ENCODE peak calls at places on chromosome 16, in six cellular contexts. One of them, this sample, is unnamed.

GRCh38 chr16:21638573-21638975 is 13.8 kb downstream of the IGSF6 start:
- DNase-seq in BJ: no peak
- DNase-seq in CD8-positive, alpha-beta T cell: no peak
- DNase-seq in fibroblast of mammary gland: peak
- DNase-seq in cardiac muscle cell: no peak
- DNase-seq in lower lobe of right lung: no peak
- DNase-seq in this sample: no peak

GRCh38 chr16:57314161-57314785 is 29.8 kb upstream of the PLLP start:
- DNase-seq in BJ: no peak
- DNase-seq in cardiac muscle cell: no peak
- DNase-seq in fibroblast of mammary gland: no peak
- DNase-seq in lower lobe of right lung: no peak
- DNase-seq in CD8-positive, alpha-beta T cell: no peak
- DNase-seq in this sample: no peak

GRCh38 chr16:57502048-57502775 is 15.9 kb upstream of the DOK4 start:
- DNase-seq in BJ: no peak
- DNase-seq in fibroblast of mammary gland: no peak
- DNase-seq in CD8-positive, alpha-beta T cell: no peak
- DNase-seq in cardiac muscle cell: no peak
- DNase-seq in lower lobe of right lung: no peak
- DNase-seq in this sample: no peak

GRCh38 chr16:47731252-47731651 is 270.1 kb downstream of the PHKB start:
- DNase-seq in BJ: peak
- DNase-seq in fibroblast of mammary gland: peak
- DNase-seq in CD8-positive, alpha-beta T cell: no peak
- DNase-seq in lower lobe of right lung: no peak
- DNase-seq in cardiac muscle cell: no peak
- DNase-seq in this sample: peak

GRCh38 chr16:85246973-85247372 is 134.7 kb upstream of the CIBAR2 start:
- DNase-seq in lower lobe of right lung: no peak
- DNase-seq in BJ: no peak
- DNase-seq in CD8-positive, alpha-beta T cell: no peak
- DNase-seq in fibroblast of mammary gland: no peak
- DNase-seq in cardiac muscle cell: no peak
- DNase-seq in this sample: no peak

GRCh38 chr16:2296662-2297505 is 29.0 kb upstream of the RNPS1 start:
- DNase-seq in cardiac muscle cell: peak
- DNase-seq in lower lobe of right lung: no peak
- DNase-seq in BJ: no peak
- DNase-seq in fibroblast of mammary gland: peak
- DNase-seq in CD8-positive, alpha-beta T cell: no peak
- DNase-seq in this sample: no peak

GRCh38 chr16:25030420-25031131 is 15.4 kb upstream of the ARHGAP17 start:
- DNase-seq in cardiac muscle cell: no peak
- DNase-seq in fibroblast of mammary gland: no peak
- DNase-seq in CD8-positive, alpha-beta T cell: no peak
- DNase-seq in BJ: no peak
- DNase-seq in lower lobe of right lung: no peak
- DNase-seq in this sample: no peak

GRCh38 chr16:74297296-74297665 is 667 bp downstream of the PSMD7 start:
- DNase-seq in lower lobe of right lung: no peak
- DNase-seq in CD8-positive, alpha-beta T cell: no peak
- DNase-seq in BJ: no peak
- DNase-seq in fibroblast of mammary gland: peak
- DNase-seq in cardiac muscle cell: peak
- DNase-seq in this sample: no peak

GRCh38 chr16:82344157-82344556 is 174.1 kb upstream of the MPHOSPH6 start:
- DNase-seq in cardiac muscle cell: peak
- DNase-seq in BJ: no peak
- DNase-seq in fibroblast of mammary gland: no peak
- DNase-seq in CD8-positive, alpha-beta T cell: no peak
- DNase-seq in lower lobe of right lung: no peak
- DNase-seq in this sample: no peak

GRCh38 chr16:67194257-67194656 is 2.3 kb downstream of the E2F4 start:
- DNase-seq in CD8-positive, alpha-beta T cell: no peak
- DNase-seq in lower lobe of right lung: no peak
- DNase-seq in cardiac muscle cell: no peak
- DNase-seq in fibroblast of mammary gland: no peak
- DNase-seq in BJ: no peak
- DNase-seq in this sample: no peak

GRCh38 chr16:81140930-81141780 is 45.0 kb upstream of the GCSH start:
- DNase-seq in fibroblast of mammary gland: no peak
- DNase-seq in CD8-positive, alpha-beta T cell: no peak
- DNase-seq in cardiac muscle cell: no peak
- DNase-seq in lower lobe of right lung: no peak
- DNase-seq in BJ: no peak
- DNase-seq in this sample: no peak

GRCh38 chr16:15961060-15961511 is 11.7 kb downstream of the ABCC1 start:
- DNase-seq in CD8-positive, alpha-beta T cell: peak
- DNase-seq in BJ: no peak
- DNase-seq in cardiac muscle cell: no peak
- DNase-seq in fibroblast of mammary gland: peak
- DNase-seq in lower lobe of right lung: no peak
- DNase-seq in this sample: no peak

GRCh38 chr16:20383106-20384029 is 21.2 kb downstream of the PDILT start:
- DNase-seq in CD8-positive, alpha-beta T cell: no peak
- DNase-seq in fibroblast of mammary gland: peak
- DNase-seq in lower lobe of right lung: no peak
- DNase-seq in BJ: no peak
- DNase-seq in cardiac muscle cell: peak
- DNase-seq in this sample: peak

GRCh38 chr16:30063893-30064745 is 1.4 kb upstream of the ALDOA start:
- DNase-seq in lower lobe of right lung: peak
- DNase-seq in fibroblast of mammary gland: peak
- DNase-seq in cardiac muscle cell: peak
- DNase-seq in BJ: no peak
- DNase-seq in CD8-positive, alpha-beta T cell: peak
- DNase-seq in this sample: no peak

GRCh38 chr16:85584192-85584757 is 28.8 kb upstream of the GSE1 start:
- DNase-seq in BJ: no peak
- DNase-seq in lower lobe of right lung: no peak
- DNase-seq in cardiac muscle cell: no peak
- DNase-seq in fibroblast of mammary gland: no peak
- DNase-seq in CD8-positive, alpha-beta T cell: no peak
- DNase-seq in this sample: no peak

GRCh38 chr16:55039511-55039910 is 108.8 kb downstream of the IRX5 start:
- DNase-seq in BJ: no peak
- DNase-seq in CD8-positive, alpha-beta T cell: no peak
- DNase-seq in fibroblast of mammary gland: no peak
- DNase-seq in cardiac muscle cell: no peak
- DNase-seq in lower lobe of right lung: no peak
- DNase-seq in this sample: no peak

DNA sequence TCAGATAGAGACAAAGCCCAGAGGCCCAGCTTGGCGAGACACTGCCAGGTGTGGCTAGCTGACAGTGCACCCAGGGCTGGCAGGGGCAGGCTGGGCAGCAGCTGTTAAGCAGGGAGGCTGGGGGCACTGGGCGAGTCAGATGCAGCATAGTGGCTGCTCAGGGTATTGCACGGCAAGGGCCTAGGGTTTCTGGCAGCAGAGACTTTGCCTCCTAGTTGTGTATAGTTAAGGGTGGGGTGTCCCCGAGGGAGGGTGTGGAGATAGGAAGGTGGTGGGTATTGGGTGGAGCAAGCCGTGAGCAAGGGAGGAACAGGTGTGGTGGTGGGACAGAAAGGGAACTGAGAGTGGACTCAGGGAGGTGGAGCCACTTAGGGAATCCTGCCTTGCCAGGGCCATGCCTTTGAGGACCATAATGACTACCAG is 66.0 kb downstream of the SMPD3 start:
- DNase-seq in lower lobe of right lung: peak
- DNase-seq in BJ: no peak
- DNase-seq in fibroblast of mammary gland: no peak
- DNase-seq in CD8-positive, alpha-beta T cell: no peak
- DNase-seq in cardiac muscle cell: no peak
- DNase-seq in this sample: no peak
- TF ChIP-seq CTCF in lower lobe of right lung: peak
- TF ChIP-seq CTCF in BJ: peak
- TF ChIP-seq CTCF in fibroblast of mammary gland: peak
- TF ChIP-seq CTCF in CD8-positive, alpha-beta T cell: no peak
- TF ChIP-seq CTCF in cardiac muscle cell: peak
- TF ChIP-seq CTCF in this sample: no peak

DNA sequence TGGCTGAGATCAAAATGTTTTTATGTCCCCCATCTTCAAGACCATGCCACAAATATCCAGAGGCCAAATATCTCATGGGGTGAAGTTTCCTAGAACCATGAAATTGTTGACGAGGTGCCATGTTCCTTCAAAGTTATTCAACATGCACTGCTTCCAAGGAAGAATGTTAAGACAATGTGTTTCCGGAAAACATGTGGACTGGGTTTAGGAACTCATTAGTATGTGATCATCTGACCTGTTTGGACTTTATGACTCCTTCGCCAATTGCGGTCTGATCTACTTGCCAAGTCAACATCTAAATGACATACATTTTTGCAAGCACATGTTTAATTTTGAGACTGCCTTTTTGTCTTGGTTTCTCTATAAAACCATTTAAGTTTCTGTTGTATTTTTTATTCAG is 234.8 kb downstream of the MAF start:
- DNase-seq in cardiac muscle cell: no peak
- DNase-seq in lower lobe of right lung: no peak
- DNase-seq in BJ: no peak
- DNase-seq in fibroblast of mammary gland: no peak
- DNase-seq in CD8-positive, alpha-beta T cell: no peak
- DNase-seq in this sample: no peak
- TF ChIP-seq CTCF in cardiac muscle cell: no peak
- TF ChIP-seq CTCF in lower lobe of right lung: no peak
- TF ChIP-seq CTCF in BJ: no peak
- TF ChIP-seq CTCF in fibroblast of mammary gland: no peak
- TF ChIP-seq CTCF in CD8-positive, alpha-beta T cell: no peak
- TF ChIP-seq CTCF in this sample: no peak

GRCh38 chr16:26137956-26138355 is 446.2 kb downstream of the HS3ST4 start:
- DNase-seq in cardiac muscle cell: no peak
- DNase-seq in fibroblast of mammary gland: no peak
- DNase-seq in BJ: no peak
- DNase-seq in CD8-positive, alpha-beta T cell: no peak
- DNase-seq in lower lobe of right lung: no peak
- DNase-seq in this sample: no peak

GRCh38 chr16:26129997-26130396 is 438.2 kb downstream of the HS3ST4 start:
- DNase-seq in lower lobe of right lung: no peak
- DNase-seq in fibroblast of mammary gland: no peak
- DNase-seq in BJ: no peak
- DNase-seq in CD8-positive, alpha-beta T cell: no peak
- DNase-seq in cardiac muscle cell: no peak
- DNase-seq in this sample: no peak

DNA sequence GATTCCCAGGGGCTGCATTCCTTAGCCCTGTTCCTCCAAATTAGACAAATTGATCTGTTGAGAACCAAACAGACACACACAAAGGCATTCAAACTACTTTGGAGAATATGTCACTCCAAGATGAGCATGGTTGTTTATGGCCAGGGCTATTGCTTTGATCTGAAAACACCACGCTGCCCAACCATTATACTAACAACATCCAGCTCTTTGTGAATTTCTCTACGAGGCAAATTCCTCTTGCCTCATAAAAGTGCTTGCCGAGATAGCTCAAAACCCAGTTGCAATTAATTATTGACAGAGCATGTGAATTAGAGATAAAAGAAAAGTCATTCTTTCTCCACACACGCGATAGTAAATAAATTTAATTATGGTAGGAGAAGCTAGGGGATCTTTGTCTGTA is 441.6 kb downstream of the HS3ST4 start:
- DNase-seq in CD8-positive, alpha-beta T cell: no peak
- DNase-seq in BJ: no peak
- DNase-seq in lower lobe of right lung: no peak
- DNase-seq in fibroblast of mammary gland: no peak
- DNase-seq in cardiac muscle cell: no peak
- DNase-seq in this sample: no peak
- TF ChIP-seq CTCF in CD8-positive, alpha-beta T cell: no peak
- TF ChIP-seq CTCF in BJ: no peak
- TF ChIP-seq CTCF in lower lobe of right lung: no peak
- TF ChIP-seq CTCF in fibroblast of mammary gland: no peak
- TF ChIP-seq CTCF in cardiac muscle cell: no peak
- TF ChIP-seq CTCF in this sample: no peak

GRCh38 chr16:11711662-11712061 is 31.0 kb downstream of the TXNDC11 start:
- DNase-seq in BJ: no peak
- DNase-seq in CD8-positive, alpha-beta T cell: no peak
- DNase-seq in cardiac muscle cell: no peak
- DNase-seq in fibroblast of mammary gland: no peak
- DNase-seq in lower lobe of right lung: no peak
- DNase-seq in this sample: no peak
- TF ChIP-seq CTCF in BJ: no peak
- TF ChIP-seq CTCF in CD8-positive, alpha-beta T cell: no peak
- TF ChIP-seq CTCF in cardiac muscle cell: no peak
- TF ChIP-seq CTCF in fibroblast of mammary gland: no peak
- TF ChIP-seq CTCF in lower lobe of right lung: no peak
- TF ChIP-seq CTCF in this sample: no peak

DNA sequence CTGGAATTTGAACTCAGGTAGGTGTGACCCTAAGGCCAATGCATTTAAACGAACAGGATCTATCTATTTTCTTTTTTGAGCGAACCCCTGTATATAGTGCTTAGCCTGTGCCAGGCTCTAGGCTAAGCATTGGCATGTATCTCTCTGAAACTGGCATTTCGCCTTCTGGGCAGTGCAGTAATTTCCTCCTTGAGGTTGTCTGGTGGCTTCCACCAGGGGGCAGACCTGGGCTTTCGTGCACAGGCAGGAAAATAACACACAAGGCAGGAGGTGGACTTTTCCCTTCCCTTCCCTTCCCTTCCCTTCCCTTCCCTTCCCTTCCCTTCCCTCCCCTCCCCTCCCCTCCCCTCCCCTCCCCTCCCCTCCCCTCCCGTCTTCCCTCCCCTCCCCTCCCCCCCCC is 34.4 kb upstream of the PRKCB start:
- DNase-seq in fibroblast of mammary gland: peak
- DNase-seq in cardiac muscle cell: peak
- DNase-seq in CD8-positive, alpha-beta T cell: peak
- DNase-seq in lower lobe of right lung: peak
- DNase-seq in BJ: no peak
- DNase-seq in this sample: peak
- TF ChIP-seq CTCF in fibroblast of mammary gland: peak
- TF ChIP-seq CTCF in cardiac muscle cell: peak
- TF ChIP-seq CTCF in CD8-positive, alpha-beta T cell: peak
- TF ChIP-seq CTCF in lower lobe of right lung: peak
- TF ChIP-seq CTCF in BJ: peak
- TF ChIP-seq CTCF in this sample: peak

GRCh38 chr16:23371368-23371767 is 69.3 kb downstream of the SCNN1B start:
- DNase-seq in fibroblast of mammary gland: no peak
- DNase-seq in BJ: no peak
- DNase-seq in lower lobe of right lung: no peak
- DNase-seq in cardiac muscle cell: no peak
- DNase-seq in CD8-positive, alpha-beta T cell: no peak
- DNase-seq in this sample: no peak
- TF ChIP-seq CTCF in fibroblast of mammary gland: no peak
- TF ChIP-seq CTCF in BJ: no peak
- TF ChIP-seq CTCF in lower lobe of right lung: no peak
- TF ChIP-seq CTCF in cardiac muscle cell: no peak
- TF ChIP-seq CTCF in CD8-positive, alpha-beta T cell: no peak
- TF ChIP-seq CTCF in this sample: no peak

GRCh38 chr16:87505834-87506233 is 13.0 kb upstream of the ZCCHC14 start:
- DNase-seq in lower lobe of right lung: no peak
- DNase-seq in BJ: no peak
- DNase-seq in cardiac muscle cell: no peak
- DNase-seq in CD8-positive, alpha-beta T cell: no peak
- DNase-seq in fibroblast of mammary gland: no peak
- DNase-seq in this sample: no peak
- TF ChIP-seq CTCF in lower lobe of right lung: no peak
- TF ChIP-seq CTCF in BJ: no peak
- TF ChIP-seq CTCF in cardiac muscle cell: no peak
- TF ChIP-seq CTCF in CD8-positive, alpha-beta T cell: no peak
- TF ChIP-seq CTCF in fibroblast of mammary gland: no peak
- TF ChIP-seq CTCF in this sample: no peak